ENCODE peak calls at places on chromosome X, in eight cellular contexts. G is fibroblast of lung, F is mammary epithelial cell, Y is lung, T is HCT116, V is epithelial cell of esophagus, I is testis, H is SJCRH30. C is an unnamed sample.

GRCh38 chrX:45750639-45751038 is 550.0 kb upstream of the DIPK2B start:
- DNase-seq in T (no peak), V (peak), H (no peak), G (peak), F (peak), Y (no peak), I (no peak), C (no peak)

GRCh38 chrX:20529301-20529700 is 262.6 kb upstream of the RPS6KA3 start:
- DNase-seq in I (no peak), T (no peak), V (no peak), H (peak), F (no peak), G (no peak), Y (no peak), C (no peak)

GRCh38 chrX:47936224-47936939 is 67.4 kb downstream of the ZNF182 start:
- DNase-seq in Y (no peak), I (no peak), V (no peak), F (no peak), T (no peak), H (no peak), G (peak), C (no peak)

GRCh38 chrX:16671005-16671404 is 21.0 kb downstream of the S100G start:
- DNase-seq in I (peak), H (peak), F (peak), T (peak), Y (no peak), V (peak), G (peak), C (no peak)

GRCh38 chrX:42821803-42822443 is 44.0 kb upstream of the PPP1R2C start:
- DNase-seq in F (no peak), T (no peak), H (no peak), I (peak), Y (no peak), V (no peak), G (no peak), C (no peak)

GRCh38 chrX:120474085-120474484 is 5.0 kb upstream of the LAMP2 start:
- DNase-seq in H (no peak), Y (no peak), I (no peak), G (no peak), V (no peak), F (no peak), T (no peak), C (no peak)

GRCh38 chrX:39174761-39175417 is 373.6 kb downstream of the MID1IP1 start:
- DNase-seq in I (no peak), T (no peak), G (no peak), H (no peak), V (no peak), Y (no peak), F (no peak), C (no peak)

GRCh38 chrX:78075787-78076389 is 28.2 kb upstream of the PGK1 start:
- DNase-seq in H (no peak), T (peak), Y (no peak), G (no peak), F (peak), I (no peak), V (peak), C (no peak)

GRCh38 chrX:124401696-124402095 is 55.3 kb downstream of the SH2D1A start:
- DNase-seq in I (no peak), Y (no peak), G (no peak), F (no peak), V (no peak), T (no peak), H (no peak), C (no peak)

GRCh38 chrX:48475295-48475694 is 704 bp upstream of the FTSJ1 start:
- DNase-seq in I (no peak), H (no peak), F (no peak), Y (no peak), T (no peak), G (no peak), V (no peak), C (no peak)

GRCh38 chrX:79182616-79183015 is 38.1 kb downstream of the GPR174 start:
- DNase-seq in G (no peak), V (no peak), I (no peak), H (no peak), F (no peak), Y (no peak), T (no peak), C (no peak)

GRCh38 chrX:19772759-19773623 is 114.4 kb downstream of the SH3KBP1 start:
- DNase-seq in V (no peak), F (no peak), T (no peak), H (peak), I (no peak), Y (no peak), G (no peak), C (no peak)

GRCh38 chrX:22800360-22800759 is 199.4 kb upstream of the DDX53 start:
- DNase-seq in I (no peak), H (peak), Y (no peak), V (peak), F (peak), T (no peak), G (peak), C (peak)

GRCh38 chrX:22795680-22796079 is 204.1 kb upstream of the DDX53 start:
- DNase-seq in H (no peak), T (no peak), G (peak), I (no peak), V (peak), Y (no peak), F (peak), C (no peak)

GRCh38 chrX:22803353-22803752 is 196.4 kb upstream of the DDX53 start:
- DNase-seq in Y (no peak), T (no peak), V (no peak), F (no peak), G (no peak), H (no peak), I (no peak), C (no peak)

GRCh38 chrX:22800806-22801205 is 199.0 kb upstream of the DDX53 start:
- DNase-seq in T (no peak), H (peak), G (peak), I (no peak), F (no peak), Y (no peak), V (no peak), C (no peak)
- H3K4me3 ChIP-seq in T (no peak), H (peak), G (no peak), I (no peak), F (no peak), Y (no peak), V (no peak), C (no peak)

DNA sequence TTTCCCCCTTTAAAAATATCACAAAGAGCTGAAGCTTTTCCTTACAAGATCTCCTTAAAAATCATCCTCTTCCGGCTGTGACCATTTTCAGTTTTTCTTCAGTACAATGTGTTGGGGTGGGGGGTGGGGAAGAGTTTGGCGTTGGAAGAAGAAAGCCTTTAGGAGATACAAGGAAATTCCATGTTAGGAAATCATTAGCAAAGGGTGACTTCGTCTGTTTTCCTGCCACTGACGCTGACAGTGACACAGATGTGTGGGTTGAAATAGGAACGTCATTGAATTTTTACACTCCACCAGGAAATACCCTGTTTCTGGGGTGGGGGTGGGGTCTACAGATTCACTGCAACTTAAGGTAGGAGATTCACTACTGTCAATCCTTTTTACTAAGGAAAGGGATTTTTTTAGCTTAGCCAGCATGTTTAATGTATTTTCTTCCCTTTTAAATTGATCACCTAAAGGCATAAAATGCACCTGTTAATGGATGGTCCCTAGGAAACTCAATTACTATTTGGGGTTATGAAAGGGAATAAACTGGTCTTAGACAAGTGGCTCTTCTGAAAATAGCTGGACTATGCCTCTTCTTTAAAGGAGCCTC is 3.9 kb downstream of the MAMLD1 start:
- DNase-seq in V (peak), G (peak), H (no peak), F (peak), I (no peak), Y (no peak), T (no peak), C (no peak)
- H3K4me3 ChIP-seq in V (no peak), G (peak), H (peak), F (peak), I (peak), Y (no peak), T (no peak), C (no peak)

GRCh38 chrX:13658602-13659001 is 5.7 kb downstream of the TCEANC start:
- DNase-seq in I (no peak), T (peak), G (peak), V (peak), Y (no peak), F (peak), H (peak), C (no peak)
- H3K4me3 ChIP-seq in I (no peak), T (no peak), G (no peak), V (no peak), Y (no peak), F (no peak), H (no peak), C (no peak)

GRCh38 chrX:134715930-134716619 is 57.8 kb upstream of the PLAC1 start:
- DNase-seq in T (no peak), G (no peak), Y (no peak), H (no peak), V (no peak), F (no peak), I (no peak), C (no peak)
- H3K4me3 ChIP-seq in T (no peak), G (no peak), Y (no peak), H (no peak), V (no peak), F (no peak), I (no peak), C (no peak)

GRCh38 chrX:154368630-154369452 is 5.6 kb downstream of the FLNA start:
- DNase-seq in G (peak), F (peak), Y (peak), H (peak), V (peak), I (peak), T (peak), C (peak)

GRCh38 chrX:154366666-154367055 is 7.8 kb downstream of the FLNA start:
- DNase-seq in F (no peak), T (no peak), G (no peak), Y (no peak), V (no peak), I (no peak), H (no peak), C (no peak)

GRCh38 chrX:154365997-154366665 is 8.3 kb downstream of the FLNA start:
- DNase-seq in F (no peak), T (no peak), V (no peak), Y (no peak), H (no peak), G (no peak), I (no peak), C (no peak)

GRCh38 chrX:154369453-154370299 is 4.8 kb downstream of the FLNA start:
- DNase-seq in F (peak), Y (peak), V (peak), T (peak), G (peak), I (peak), H (peak), C (peak)

DNA sequence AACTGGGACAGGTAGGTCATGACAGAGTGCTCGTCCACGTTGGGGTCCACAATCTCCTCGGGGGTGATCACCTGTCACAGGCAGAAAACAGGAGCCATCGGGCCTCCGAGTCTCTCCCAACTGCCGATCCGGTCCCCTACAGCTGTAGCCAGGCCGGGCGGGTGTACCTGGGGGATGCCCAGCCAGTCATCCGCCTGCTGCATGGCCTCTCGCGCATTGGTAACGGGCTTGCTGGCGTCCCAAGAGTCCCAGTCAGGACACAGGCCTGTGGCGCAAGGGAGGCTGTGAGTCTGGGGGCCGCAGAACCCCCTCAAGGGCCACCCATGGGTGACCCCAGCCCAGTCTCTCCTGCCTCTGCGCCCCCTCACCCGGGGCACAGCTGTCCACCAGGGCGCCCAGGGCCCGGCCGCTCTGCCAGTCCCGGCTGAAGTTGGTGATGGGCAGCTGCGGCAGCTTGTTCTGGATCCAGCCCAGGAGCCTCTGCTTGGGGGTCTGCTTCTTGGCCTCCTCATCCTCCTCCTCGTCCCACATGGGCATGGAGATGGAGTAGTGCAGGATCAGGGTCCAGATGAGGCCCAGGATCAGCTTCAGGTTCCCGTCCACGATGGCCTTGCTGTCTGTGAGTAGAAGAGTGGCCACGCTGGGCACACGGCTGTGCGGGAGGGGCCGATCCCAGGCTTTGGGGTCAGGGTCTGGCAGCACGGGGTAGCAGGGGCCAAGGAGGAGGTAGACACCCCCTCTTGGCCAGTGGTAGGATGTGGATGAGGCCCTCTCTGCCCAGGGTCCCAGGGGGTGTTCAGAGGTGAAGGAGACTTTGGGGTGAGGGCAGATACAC is 6.7 kb downstream of the FLNA start:
- DNase-seq in V (no peak), F (no peak), I (no peak), H (no peak), Y (no peak), G (no peak), T (no peak), C (no peak)
- H3K4me3 ChIP-seq in V (no peak), F (peak), I (no peak), H (no peak), Y (no peak), G (peak), T (no peak), C (peak)

GRCh38 chrX:132958086-132958703 is at the start of gene HS6ST2:
- DNase-seq in Y (no peak), I (no peak), F (no peak), T (peak), G (no peak), V (peak), H (peak), C (no peak)
- H3K4me3 ChIP-seq in Y (no peak), I (peak), F (peak), T (peak), G (no peak), V (peak), H (peak), C (peak)

DNA sequence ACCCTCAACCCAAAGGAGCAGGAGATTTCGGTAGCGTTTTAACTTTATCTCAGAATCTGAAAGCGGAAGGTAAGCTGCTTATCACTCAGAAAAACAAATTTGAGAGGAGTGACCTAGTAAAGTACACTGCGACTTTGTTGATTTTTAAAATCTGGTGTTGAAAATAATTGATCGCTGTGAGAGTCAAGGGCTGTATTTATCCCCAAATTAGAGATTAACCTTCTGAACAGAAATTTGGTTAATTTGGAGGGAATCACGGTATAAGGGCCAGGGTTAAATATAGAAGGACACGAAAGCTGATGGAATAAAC is 212 bp downstream of the CLCN4 start:
- DNase-seq in T (no peak), H (no peak), F (no peak), V (no peak), Y (no peak), G (no peak), I (no peak), C (no peak)
- H3K4me3 ChIP-seq in T (peak), H (peak), F (peak), V (peak), Y (no peak), G (peak), I (peak), C (peak)